ENCODE peak calls at places on chromosomes 12 and 14, in six cellular contexts. One of them, this sample, is unnamed.

GRCh38 chr12:292186-292585 is 29.6 kb upstream of the SLC6A13 start:
- DNase-seq in HCT116: no peak
- DNase-seq in H1: no peak
- DNase-seq in K562: no peak
- DNase-seq in GM12878: no peak
- DNase-seq in HepG2: no peak
- DNase-seq in this sample: no peak

GRCh38 chr14:105582639-105583038 is 56.3 kb downstream of the TMEM121 start:
- DNase-seq in GM12878: no peak
- DNase-seq in K562: peak; percentile 4
- DNase-seq in HepG2: peak; percentile 9
- DNase-seq in H1: no peak
- DNase-seq in HCT116: no peak
- DNase-seq in this sample: no peak

GRCh38 chr14:30115756-30116155 is 188.1 kb upstream of the PRKD1 start:
- DNase-seq in K562: no peak
- DNase-seq in H1: no peak
- DNase-seq in HCT116: no peak
- DNase-seq in HepG2: no peak
- DNase-seq in GM12878: no peak
- DNase-seq in this sample: no peak

GRCh38 chr12:130953783-130954543 is at the start of gene ADGRD1:
- DNase-seq in GM12878: no peak
- DNase-seq in H1: no peak
- DNase-seq in HepG2: no peak
- DNase-seq in K562: peak; percentile 55
- DNase-seq in HCT116: no peak
- DNase-seq in this sample: no peak

GRCh38 chr14:77208266-77208978 is 26.8 kb downstream of the TMEM63C start:
- DNase-seq in HepG2: peak; percentile 32
- DNase-seq in GM12878: no peak
- DNase-seq in H1: peak; percentile 91
- DNase-seq in K562: peak; percentile 49
- DNase-seq in HCT116: no peak
- DNase-seq in this sample: peak; percentile 32

GRCh38 chr12:109466305-109466704 is 10.8 kb downstream of the KCTD10 start:
- DNase-seq in GM12878: no peak
- DNase-seq in HCT116: no peak
- DNase-seq in HepG2: no peak
- DNase-seq in K562: no peak
- DNase-seq in H1: no peak
- DNase-seq in this sample: no peak

GRCh38 chr12:65194949-65195348 is 25.6 kb downstream of the LEMD3 start:
- DNase-seq in HepG2: no peak
- DNase-seq in K562: no peak
- DNase-seq in GM12878: no peak
- DNase-seq in H1: no peak
- DNase-seq in HCT116: no peak
- DNase-seq in this sample: no peak

GRCh38 chr14:26526132-26526531 is 71.7 kb downstream of the NOVA1 start:
- DNase-seq in HCT116: no peak
- DNase-seq in H1: no peak
- DNase-seq in GM12878: no peak
- DNase-seq in HepG2: no peak
- DNase-seq in K562: no peak
- DNase-seq in this sample: no peak

GRCh38 chr12:113184098-113184899 is 979 bp downstream of the DDX54 start:
- DNase-seq in GM12878: no peak
- DNase-seq in H1: no peak
- DNase-seq in HepG2: no peak
- DNase-seq in K562: no peak
- DNase-seq in HCT116: peak; percentile 65
- DNase-seq in this sample: no peak
- TF ChIP-seq ZNF274 in GM12878: no peak
- TF ChIP-seq ZNF274 in H1: no peak
- TF ChIP-seq ZNF274 in HepG2: no peak
- TF ChIP-seq ZNF274 in K562: no peak
- TF ChIP-seq ZNF274 in HCT116: no peak
- TF ChIP-seq ZNF274 in this sample: no peak

GRCh38 chr14:83757896-83758295 is 1772.0 kb upstream of the FLRT2 start:
- DNase-seq in HCT116: no peak
- DNase-seq in K562: no peak
- DNase-seq in H1: no peak
- DNase-seq in HepG2: no peak
- DNase-seq in GM12878: no peak
- DNase-seq in this sample: no peak
- TF ChIP-seq ZNF274 in HCT116: no peak
- TF ChIP-seq ZNF274 in K562: no peak
- TF ChIP-seq ZNF274 in H1: no peak
- TF ChIP-seq ZNF274 in HepG2: no peak
- TF ChIP-seq ZNF274 in GM12878: no peak
- TF ChIP-seq ZNF274 in this sample: no peak

DNA sequence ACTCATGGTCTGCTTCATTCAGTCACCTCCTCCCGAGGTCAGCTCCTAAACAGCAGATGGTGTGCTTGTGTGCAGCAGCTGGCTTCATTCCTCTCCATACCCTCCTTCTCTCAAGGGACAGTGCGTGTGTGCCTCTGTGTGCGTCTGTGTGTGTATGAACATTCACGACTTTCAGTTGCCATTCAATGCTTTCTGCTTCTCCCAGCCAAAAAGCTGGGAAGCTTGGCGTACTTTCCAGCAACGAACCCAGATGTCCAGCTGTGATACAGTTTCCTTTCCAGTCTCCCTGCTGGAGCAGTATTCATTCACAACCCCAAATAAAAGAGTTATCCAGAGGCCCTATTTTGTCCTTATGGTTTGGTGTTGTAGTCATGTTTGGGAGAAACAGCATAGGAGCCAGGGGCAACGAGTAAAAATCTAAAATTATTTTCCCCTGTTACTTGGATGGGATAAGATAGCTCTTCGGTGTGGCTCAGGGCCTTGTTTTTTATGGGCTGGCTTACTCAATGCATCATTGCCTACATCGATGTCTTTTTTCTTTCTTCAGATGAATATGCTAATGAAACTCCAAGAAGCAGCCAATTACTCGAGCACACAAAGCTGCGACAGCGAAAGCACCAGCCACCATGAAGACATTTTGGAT is 379.3 kb downstream of the NAV3 start:
- DNase-seq in HepG2: no peak
- DNase-seq in K562: no peak
- DNase-seq in HCT116: no peak
- DNase-seq in GM12878: no peak
- DNase-seq in H1: no peak
- DNase-seq in this sample: no peak
- TF ChIP-seq ZNF274 in HepG2: no peak
- TF ChIP-seq ZNF274 in K562: no peak
- TF ChIP-seq ZNF274 in HCT116: no peak
- TF ChIP-seq ZNF274 in GM12878: no peak
- TF ChIP-seq ZNF274 in H1: no peak
- TF ChIP-seq ZNF274 in this sample: no peak

GRCh38 chr12:5269846-5270245 is 162.1 kb upstream of the NTF3 start:
- DNase-seq in K562: no peak
- DNase-seq in H1: no peak
- DNase-seq in HCT116: no peak
- DNase-seq in HepG2: no peak
- DNase-seq in GM12878: no peak
- DNase-seq in this sample: no peak

GRCh38 chr12:5276327-5276880 is 155.5 kb upstream of the NTF3 start:
- DNase-seq in HepG2: no peak
- DNase-seq in H1: no peak
- DNase-seq in GM12878: no peak
- DNase-seq in HCT116: no peak
- DNase-seq in K562: no peak
- DNase-seq in this sample: no peak

GRCh38 chr12:5272061-5272820 is 159.7 kb upstream of the NTF3 start:
- DNase-seq in GM12878: no peak
- DNase-seq in HepG2: no peak
- DNase-seq in K562: no peak
- DNase-seq in H1: no peak
- DNase-seq in HCT116: no peak
- DNase-seq in this sample: no peak

GRCh38 chr12:5268424-5269210 is 163.3 kb upstream of the NTF3 start:
- DNase-seq in GM12878: no peak
- DNase-seq in K562: no peak
- DNase-seq in HCT116: no peak
- DNase-seq in HepG2: no peak
- DNase-seq in H1: no peak
- DNase-seq in this sample: no peak

DNA sequence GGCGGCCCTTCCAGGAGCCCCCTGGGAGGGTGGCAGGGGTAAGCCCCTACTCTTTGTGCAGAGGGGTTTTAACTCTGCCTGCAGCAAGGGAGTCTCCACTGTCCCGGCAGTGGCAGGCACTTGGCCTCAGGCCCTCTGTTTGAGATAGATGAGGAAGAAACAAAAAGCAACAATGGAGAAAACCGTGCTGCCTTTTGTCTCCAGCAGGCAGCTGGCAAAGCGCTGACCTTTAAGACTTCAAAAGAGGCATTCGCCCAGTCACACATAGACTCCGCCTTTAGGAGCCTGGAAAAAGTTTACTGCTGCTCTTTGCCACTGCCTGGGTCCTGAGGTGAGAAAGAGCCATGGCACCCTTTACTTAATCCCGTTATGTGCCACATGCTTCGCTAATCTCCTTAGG is 158.2 kb upstream of the NTF3 start:
- DNase-seq in K562: no peak
- DNase-seq in HepG2: no peak
- DNase-seq in H1: no peak
- DNase-seq in GM12878: no peak
- DNase-seq in HCT116: no peak
- DNase-seq in this sample: no peak
- TF ChIP-seq ZNF274 in K562: no peak
- TF ChIP-seq ZNF274 in HepG2: no peak
- TF ChIP-seq ZNF274 in H1: no peak
- TF ChIP-seq ZNF274 in GM12878: no peak
- TF ChIP-seq ZNF274 in HCT116: no peak
- TF ChIP-seq ZNF274 in this sample: no peak

DNA sequence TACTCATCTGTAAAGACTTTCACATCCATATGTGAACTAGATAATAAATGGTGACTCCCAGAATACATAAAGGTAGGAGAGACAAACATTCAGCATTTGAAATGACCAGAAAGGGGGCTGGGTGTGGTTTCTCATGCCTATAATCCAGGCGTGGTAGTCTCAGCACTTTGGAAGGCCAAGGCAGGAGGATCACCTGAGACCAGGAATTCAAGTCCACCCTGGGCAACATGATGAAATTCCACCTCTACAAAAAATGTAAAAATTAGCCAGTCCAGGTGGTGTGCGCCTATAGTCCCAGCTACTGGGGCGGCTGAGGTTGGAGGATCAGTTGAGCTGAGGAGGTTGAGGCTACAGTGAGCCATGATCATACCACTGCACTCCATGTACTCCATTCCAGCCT is 4.1 kb upstream of the CS start:
- DNase-seq in H1: no peak
- DNase-seq in HepG2: no peak
- DNase-seq in GM12878: no peak
- DNase-seq in K562: no peak
- DNase-seq in HCT116: no peak
- DNase-seq in this sample: no peak
- TF ChIP-seq ZNF274 in H1: no peak
- TF ChIP-seq ZNF274 in HepG2: no peak
- TF ChIP-seq ZNF274 in GM12878: no peak
- TF ChIP-seq ZNF274 in K562: no peak
- TF ChIP-seq ZNF274 in HCT116: no peak
- TF ChIP-seq ZNF274 in this sample: no peak

GRCh38 chr12:95164656-95165055 is 52.6 kb downstream of the FGD6 start:
- DNase-seq in K562: no peak
- DNase-seq in GM12878: no peak
- DNase-seq in HepG2: no peak
- DNase-seq in HCT116: no peak
- DNase-seq in H1: no peak
- DNase-seq in this sample: no peak
- TF ChIP-seq ZNF274 in K562: no peak
- TF ChIP-seq ZNF274 in GM12878: no peak
- TF ChIP-seq ZNF274 in HepG2: no peak
- TF ChIP-seq ZNF274 in HCT116: no peak
- TF ChIP-seq ZNF274 in H1: no peak
- TF ChIP-seq ZNF274 in this sample: no peak

DNA sequence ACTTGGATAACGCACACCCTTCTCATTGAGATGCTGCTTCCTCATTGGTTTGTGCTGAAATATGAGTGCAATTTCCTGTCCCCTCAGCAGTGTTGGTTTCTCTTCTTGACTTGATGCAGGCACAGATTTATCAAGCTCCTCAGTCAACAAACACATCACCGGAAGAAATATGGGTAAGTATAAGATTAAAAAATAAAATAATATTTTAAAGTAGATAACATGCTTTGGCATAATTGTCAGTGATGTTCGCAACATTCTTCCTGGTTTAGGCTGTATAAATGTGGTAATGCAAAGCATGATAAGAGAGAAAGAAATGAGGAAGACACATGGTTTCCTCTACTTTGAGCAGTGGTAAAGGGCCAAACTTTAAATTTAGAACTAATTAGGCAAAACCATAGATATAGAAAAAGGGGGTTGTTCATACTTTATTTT is at the start of gene GPR65:
- DNase-seq in HepG2: no peak
- DNase-seq in H1: no peak
- DNase-seq in GM12878: peak; percentile 69
- DNase-seq in HCT116: no peak
- DNase-seq in K562: no peak
- DNase-seq in this sample: no peak
- TF ChIP-seq ZNF274 in HepG2: no peak
- TF ChIP-seq ZNF274 in H1: no peak
- TF ChIP-seq ZNF274 in GM12878: no peak
- TF ChIP-seq ZNF274 in HCT116: no peak
- TF ChIP-seq ZNF274 in K562: no peak
- TF ChIP-seq ZNF274 in this sample: no peak

DNA sequence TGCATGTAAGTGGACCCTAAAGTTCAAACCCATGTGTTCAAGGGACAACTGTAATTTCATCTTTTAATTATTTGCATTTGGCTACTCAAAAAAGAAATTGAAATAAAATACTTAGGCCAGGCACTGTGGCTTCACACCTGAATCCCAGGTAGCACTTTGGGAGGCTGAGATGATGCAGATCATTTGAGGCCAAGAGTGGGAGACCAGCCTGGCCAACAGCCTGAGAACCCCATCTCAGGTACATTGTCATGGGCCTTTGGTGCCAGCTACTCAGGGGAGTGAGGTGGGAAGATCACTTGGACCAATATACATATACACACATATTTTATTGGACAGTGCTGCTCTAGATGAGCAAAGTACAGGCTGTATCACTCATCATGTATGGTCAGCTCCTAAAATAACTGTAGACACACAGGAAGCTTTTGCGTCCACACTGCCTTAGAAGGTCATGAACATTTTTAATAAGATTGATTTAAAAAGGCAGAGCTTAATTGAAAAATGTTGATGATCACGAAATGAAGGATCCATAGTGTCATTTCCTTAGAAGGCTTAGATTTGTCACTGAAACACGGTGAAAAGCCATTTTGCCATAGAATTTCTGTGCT is 2.5 kb upstream of the ZCCHC8 start:
- DNase-seq in GM12878: no peak
- DNase-seq in HepG2: no peak
- DNase-seq in H1: no peak
- DNase-seq in HCT116: no peak
- DNase-seq in K562: no peak
- DNase-seq in this sample: no peak
- TF ChIP-seq ZNF274 in GM12878: no peak
- TF ChIP-seq ZNF274 in HepG2: no peak
- TF ChIP-seq ZNF274 in H1: no peak
- TF ChIP-seq ZNF274 in HCT116: no peak
- TF ChIP-seq ZNF274 in K562: no peak
- TF ChIP-seq ZNF274 in this sample: no peak

GRCh38 chr14:45679852-45680251 is 426.9 kb upstream of the MIS18BP1 start:
- DNase-seq in H1: no peak
- DNase-seq in HepG2: no peak
- DNase-seq in HCT116: peak; percentile 15
- DNase-seq in K562: no peak
- DNase-seq in GM12878: no peak
- DNase-seq in this sample: no peak
- TF ChIP-seq ZNF274 in H1: no peak
- TF ChIP-seq ZNF274 in HepG2: no peak
- TF ChIP-seq ZNF274 in HCT116: no peak
- TF ChIP-seq ZNF274 in K562: no peak
- TF ChIP-seq ZNF274 in GM12878: no peak
- TF ChIP-seq ZNF274 in this sample: no peak

This sample was measured in NT2/D1.